ENCODE peak calls at places on chromosome 5, in eight cellular contexts. S is psoas muscle, X is sigmoid colon, E is brain microvascular endothelial cell, J is heart right ventricle, G is bronchial epithelial cell, O is cardiac muscle cell, C is ovary. H is an unnamed sample.

GRCh38 chr5:141839015-141839513 is 39.1 kb downstream of the PCDH1 start:
- DNase-seq in S (no peak), X (no peak), E (no peak), J (no peak), G (no peak), O (no peak), C (no peak), H (no peak)

GRCh38 chr5:169914766-169915165 is 65.5 kb downstream of the INSYN2B start:
- DNase-seq in S (no peak), X (no peak), E (peak; percentile 57), J (peak; percentile 28), G (no peak), O (peak; percentile 84), C (no peak), H (no peak)

GRCh38 chr5:59999056-59999455 is 105.5 kb upstream of the PDE4D start:
- DNase-seq in S (no peak), X (no peak), E (peak; percentile 68), J (no peak), G (no peak), O (no peak), C (no peak), H (no peak)

GRCh38 chr5:119439140-119439625 is 13.1 kb upstream of the HSD17B4 start:
- DNase-seq in S (no peak), X (no peak), E (no peak), J (no peak), G (peak; percentile 18), O (no peak), C (no peak), H (peak; percentile 50)

GRCh38 chr5:2298746-2299145 is 416.0 kb upstream of the IRX4 start:
- DNase-seq in S (no peak), X (peak; percentile 43), E (no peak), J (no peak), G (no peak), O (no peak), C (no peak), H (no peak)

GRCh38 chr5:143244000-143244736 is 159.3 kb downstream of the NR3C1 start:
- DNase-seq in S (peak; percentile 75), X (peak; percentile 86), E (peak; percentile 97), J (no peak), G (peak; percentile 97), O (peak; percentile 97), C (no peak), H (peak; percentile 54)

GRCh38 chr5:2565147-2565546 is 186.3 kb downstream of the IRX2 start:
- DNase-seq in S (no peak), X (no peak), E (no peak), J (no peak), G (no peak), O (no peak), C (no peak), H (no peak)

GRCh38 chr5:78549043-78549442 is 99.5 kb downstream of the LHFPL2 start:
- DNase-seq in S (peak; percentile 39), X (peak; percentile 67), E (no peak), J (no peak), G (no peak), O (peak; percentile 79), C (no peak), H (no peak)

GRCh38 chr5:146007270-146007669 is 70.9 kb downstream of the SH3RF2 start:
- DNase-seq in S (no peak), X (no peak), E (no peak), J (no peak), G (no peak), O (no peak), C (no peak), H (no peak)

GRCh38 chr5:181173027-181173419 is 25.6 kb downstream of the OR2V2 start:
- DNase-seq in S (no peak), X (no peak), E (no peak), J (no peak), G (no peak), O (no peak), C (no peak), H (no peak)

GRCh38 chr5:154813736-154814135 is 36.7 kb downstream of the FAXDC2 start:
- DNase-seq in S (no peak), X (no peak), E (no peak), J (no peak), G (no peak), O (no peak), C (no peak), H (no peak)

GRCh38 chr5:177370488-177371119 is 12.9 kb downstream of the RGS14 start:
- DNase-seq in S (peak; percentile 81), X (peak; percentile 89), E (peak; percentile 87), J (peak; percentile 66), G (peak; percentile 86), O (peak; percentile 95), C (peak; percentile 81), H (peak; percentile 89)
- TF ChIP-seq CTCF in S (peak; percentile 45), X (peak; percentile 36), E (peak; percentile 77), J (peak; percentile 59), G (peak; percentile 79), O (peak; percentile 59), C (no peak), H (no peak)

DNA sequence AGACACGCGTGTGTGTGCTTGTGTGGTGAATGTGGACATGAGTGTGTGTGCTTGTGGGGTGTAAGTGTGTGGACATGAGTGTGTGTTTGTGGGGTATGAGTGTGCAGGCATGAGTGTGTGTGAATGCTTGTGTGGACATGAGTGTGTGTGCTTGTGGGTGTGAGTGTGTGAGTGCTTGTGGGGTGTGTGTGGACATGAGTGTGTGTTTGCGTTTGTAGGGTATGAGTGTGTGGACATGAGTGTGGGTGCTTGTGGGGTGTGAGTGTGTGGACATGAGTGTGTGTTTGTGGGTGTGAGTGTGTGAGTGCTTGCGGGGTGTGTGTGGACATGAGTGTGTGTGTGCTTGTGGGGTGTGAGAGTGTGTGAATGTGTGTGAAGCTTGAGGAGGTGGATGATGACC is 29.8 kb upstream of the TIFAB start:
- DNase-seq in S (no peak), X (no peak), E (no peak), J (no peak), G (no peak), O (no peak), C (no peak), H (no peak)
- H3K27me3 ChIP-seq in S (peaks cover 5% of the 10 kb centered on the region), X (peaks cover 28% of the 10 kb centered on the region), E (peaks cover 37% of the 10 kb centered on the region), J (peaks cover 51% of the 10 kb centered on the region), G (no peaks in the 10 kb centered on the region), O (peaks cover 94% of the 10 kb centered on the region), C (no peaks in the 10 kb centered on the region), H (no peaks in the 10 kb centered on the region)

GRCh38 chr5:74765201-74765600 is 1.7 kb downstream of the GFM2 start:
- DNase-seq in S (no peak), X (no peak), E (no peak), J (no peak), G (peak; percentile 27), O (peak; percentile 22), C (no peak), H (no peak)
- TF ChIP-seq CTCF in S (no peak), X (no peak), E (no peak), J (no peak), G (no peak), O (no peak), C (no peak), H (no peak)

DNA sequence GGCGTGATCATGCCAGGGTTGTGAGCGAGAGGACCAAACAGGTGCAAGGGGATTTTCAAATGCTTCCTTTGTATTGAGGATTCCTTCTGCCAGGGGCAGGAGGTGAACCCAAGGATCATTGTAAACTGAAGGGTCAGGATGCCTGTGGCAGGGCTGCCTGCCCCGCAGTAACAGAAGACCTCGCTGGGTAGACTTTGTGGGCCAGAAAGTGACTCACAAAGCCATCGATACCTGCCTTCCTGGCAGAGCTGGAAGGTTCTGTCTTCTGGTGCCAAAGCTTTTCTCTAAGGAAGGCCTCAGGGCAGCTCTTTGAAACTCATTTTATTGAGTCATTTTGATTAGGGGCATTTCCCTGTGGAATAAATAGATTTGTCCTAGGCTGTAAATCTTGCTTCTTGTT is 223.4 kb downstream of the ICE1 start:
- DNase-seq in S (no peak), X (no peak), E (no peak), J (no peak), G (no peak), O (no peak), C (no peak), H (no peak)
- H3K27me3 ChIP-seq in S (no peaks in the 10 kb centered on the region), X (no peaks in the 10 kb centered on the region), E (no peaks in the 10 kb centered on the region), J (no peaks in the 10 kb centered on the region), G (no peaks in the 10 kb centered on the region), O (no peaks in the 10 kb centered on the region), C (no peaks in the 10 kb centered on the region), H (no peaks in the 10 kb centered on the region)